ENCODE peak calls at places on chromosomes 11 and 22, in seven cellular contexts. O is heart right ventricle, X is pancreas, M is choroid plexus epithelial cell, G is GM20000, Z is H9, N is BJ. Q is an unnamed sample.

GRCh38 chr22:41699264-41700104 is at the start of gene MEI1:
- DNase-seq in O (peak; percentile 92), M (peak; percentile 79), Z (peak; percentile 85), X (peak; percentile 91), N (no peak), G (peak; percentile 96), Q (no peak)

GRCh38 chr11:36056160-36056751 is 112.4 kb downstream of the LDLRAD3 start:
- DNase-seq in M (peak; percentile 65), X (peak; percentile 45), N (no peak), Z (peak; percentile 65), O (no peak), G (peak; percentile 23), Q (peak; percentile 27)

GRCh38 chr11:19664896-19665548 is 47.6 kb upstream of the NAV2 start:
- DNase-seq in M (peak; percentile 50), G (no peak), X (no peak), N (no peak), O (no peak), Z (no peak), Q (no peak)

GRCh38 chr11:116112031-116112935 is 608.1 kb upstream of the CADM1 start:
- DNase-seq in N (no peak), X (no peak), O (no peak), G (no peak), Z (peak; percentile 15), M (no peak), Q (no peak)

GRCh38 chr22:44200855-44201550 is 20.3 kb downstream of the PARVG start:
- DNase-seq in O (no peak), M (no peak), X (no peak), G (no peak), Z (no peak), N (no peak), Q (no peak)

GRCh38 chr11:14974723-14975587 is 2.8 kb upstream of the CALCA start:
- DNase-seq in N (no peak), G (peak; percentile 59), X (peak; percentile 48), O (peak; percentile 26), Z (peak; percentile 84), M (peak; percentile 48), Q (no peak)

GRCh38 chr11:103619480-103619879 is 417.0 kb upstream of the DDI1 start:
- DNase-seq in Z (no peak), M (peak; percentile 37), O (no peak), N (no peak), G (no peak), X (no peak), Q (no peak)

GRCh38 chr11:62954478-62954877 is 30.3 kb downstream of the SLC22A6 start:
- DNase-seq in O (no peak), M (no peak), Z (no peak), N (no peak), X (no peak), G (no peak), Q (no peak)

GRCh38 chr22:37218771-37219411 is 6.6 kb upstream of the SSTR3 start:
- DNase-seq in N (no peak), O (no peak), M (no peak), X (no peak), Z (no peak), G (peak; percentile 84), Q (no peak)

GRCh38 chr22:37370306-37370979 is 56.8 kb downstream of the ELFN2 start:
- DNase-seq in G (no peak), N (no peak), O (peak; percentile 37), Z (no peak), M (no peak), X (no peak), Q (no peak)

GRCh38 chr22:38802671-38803121 is 8.8 kb upstream of the DNAL4 start:
- DNase-seq in M (peak; percentile 97), N (peak; percentile 93), X (no peak), Z (peak; percentile 43), O (peak; percentile 38), G (no peak), Q (no peak)

GRCh38 chr11:78081583-78081982 is 1.9 kb upstream of the NDUFC2 start:
- DNase-seq in M (no peak), Z (no peak), N (no peak), O (no peak), X (no peak), G (no peak), Q (no peak)

GRCh38 chr22:38935023-38935422 is 22.4 kb upstream of the APOBEC3A start:
- DNase-seq in G (no peak), N (no peak), O (peak; percentile 78), X (peak; percentile 98), M (no peak), Z (no peak), Q (no peak)

GRCh38 chr11:121106812-121107211 is 5.8 kb downstream of the TECTA start:
- DNase-seq in M (no peak), G (no peak), N (no peak), Z (no peak), X (no peak), O (no peak), Q (no peak)

GRCh38 chr11:19923631-19924030 is 211.0 kb downstream of the NAV2 start:
- DNase-seq in N (no peak), Z (no peak), G (no peak), X (no peak), M (no peak), O (no peak), Q (no peak)

GRCh38 chr11:64544616-64545296 is 46.3 kb upstream of the SLC22A12 start:
- DNase-seq in N (no peak), Z (no peak), M (no peak), O (no peak), X (no peak), G (no peak), Q (no peak)

GRCh38 chr22:46612341-46612903 is 7.8 kb upstream of the GRAMD4 start:
- DNase-seq in G (no peak), M (no peak), X (no peak), O (no peak), N (no peak), Z (no peak), Q (no peak)

GRCh38 chr22:22092101-22092500 is 109.5 kb upstream of the TOP3B start:
- DNase-seq in Z (no peak), X (no peak), M (no peak), G (no peak), O (no peak), N (no peak), Q (no peak)

GRCh38 chr11:2951235-2952110 is 22.3 kb upstream of the PHLDA2 start:
- DNase-seq in N (no peak), Z (no peak), O (no peak), G (no peak), X (no peak), M (peak; percentile 71), Q (no peak)

GRCh38 chr11:13354335-13354734 is 76.7 kb downstream of the BMAL1 start:
- DNase-seq in O (no peak), G (no peak), M (peak; percentile 59), N (no peak), Z (peak; percentile 70), X (no peak), Q (no peak)

GRCh38 chr11:63505857-63506528 is at the start of gene LGALS12:
- DNase-seq in Z (peak; percentile 56), X (no peak), N (no peak), G (peak; percentile 9), M (peak; percentile 58), O (no peak), Q (no peak)

GRCh38 chr22:32991353-32992115 is 66.6 kb downstream of the SYN3 start:
- DNase-seq in N (no peak), O (peak; percentile 52), Z (no peak), X (no peak), M (no peak), G (no peak), Q (no peak)

DNA sequence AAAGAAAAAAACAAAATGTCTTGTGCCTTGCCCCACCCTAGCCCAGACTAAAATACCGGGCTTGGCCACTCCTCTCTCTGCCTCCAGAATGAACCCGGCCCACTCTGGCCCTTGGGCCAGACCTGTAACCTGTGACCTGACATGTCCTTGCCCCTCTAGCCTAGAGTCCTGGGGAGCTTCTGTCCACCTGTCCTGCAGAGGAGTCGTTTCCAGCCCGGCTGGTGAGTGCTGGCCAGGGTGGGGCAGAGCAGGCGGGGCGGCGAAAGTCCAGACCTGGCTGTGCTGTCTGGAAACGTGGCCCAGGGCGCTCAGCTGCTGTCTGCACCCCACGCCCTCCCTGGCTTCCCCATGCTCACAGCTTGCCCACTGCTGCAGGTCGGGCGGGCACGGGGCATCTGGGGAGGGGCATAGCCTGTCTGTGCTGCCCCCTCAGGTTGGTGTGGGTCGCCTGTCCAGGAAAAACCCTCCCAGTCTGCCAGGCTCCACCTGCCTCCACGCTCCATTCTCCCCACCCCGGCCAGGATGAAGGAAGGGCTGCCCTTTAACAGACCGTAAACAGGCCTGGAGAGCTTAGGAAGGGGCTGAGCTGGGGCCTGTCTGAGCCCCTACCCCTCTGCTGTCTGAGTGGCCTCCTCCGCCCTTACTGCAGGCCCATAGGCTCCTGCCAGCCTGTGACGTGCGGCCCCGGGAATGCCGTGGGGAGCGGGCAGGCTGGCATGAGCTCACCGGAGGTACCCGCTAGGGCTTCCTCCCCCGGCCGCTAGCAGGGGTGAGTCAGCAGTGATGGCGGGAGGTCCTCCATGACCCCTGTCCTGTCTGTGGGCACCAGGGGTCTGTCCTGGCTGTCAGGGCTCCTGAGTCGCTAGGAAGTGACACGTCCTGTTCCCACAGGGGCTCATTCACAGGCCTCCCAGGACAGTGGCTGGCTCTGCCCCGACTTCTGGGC is 1.9 kb downstream of the CD151 start:
- DNase-seq in Z (peak; percentile 61), X (peak; percentile 97), N (no peak), O (peak; percentile 82), M (peak; percentile 38), G (no peak), Q (no peak)
- TF ChIP-seq CTCF in Z (no peak), X (no peak), N (no peak), O (no peak), M (no peak), G (no peak), Q (no peak)

GRCh38 chr22:49979587-49980264 is 19.2 kb downstream of the PIM3 start:
- DNase-seq in M (peak; percentile 68), G (no peak), Z (peak; percentile 44), O (no peak), N (no peak), X (peak; percentile 33), Q (no peak)
- TF ChIP-seq CTCF in M (peak; percentile 78), G (peak; percentile 42), Z (peak; percentile 87), O (peak; percentile 42), N (peak; percentile 66), X (peak; percentile 47), Q (peak; percentile 33)

GRCh38 chr11:80831374-80831773 is 1390.5 kb upstream of the TENM4 start:
- DNase-seq in N (no peak), O (no peak), G (no peak), Z (no peak), X (no peak), M (no peak), Q (no peak)
- TF ChIP-seq CTCF in N (no peak), O (no peak), G (no peak), Z (no peak), X (no peak), M (no peak), Q (no peak)

DNA sequence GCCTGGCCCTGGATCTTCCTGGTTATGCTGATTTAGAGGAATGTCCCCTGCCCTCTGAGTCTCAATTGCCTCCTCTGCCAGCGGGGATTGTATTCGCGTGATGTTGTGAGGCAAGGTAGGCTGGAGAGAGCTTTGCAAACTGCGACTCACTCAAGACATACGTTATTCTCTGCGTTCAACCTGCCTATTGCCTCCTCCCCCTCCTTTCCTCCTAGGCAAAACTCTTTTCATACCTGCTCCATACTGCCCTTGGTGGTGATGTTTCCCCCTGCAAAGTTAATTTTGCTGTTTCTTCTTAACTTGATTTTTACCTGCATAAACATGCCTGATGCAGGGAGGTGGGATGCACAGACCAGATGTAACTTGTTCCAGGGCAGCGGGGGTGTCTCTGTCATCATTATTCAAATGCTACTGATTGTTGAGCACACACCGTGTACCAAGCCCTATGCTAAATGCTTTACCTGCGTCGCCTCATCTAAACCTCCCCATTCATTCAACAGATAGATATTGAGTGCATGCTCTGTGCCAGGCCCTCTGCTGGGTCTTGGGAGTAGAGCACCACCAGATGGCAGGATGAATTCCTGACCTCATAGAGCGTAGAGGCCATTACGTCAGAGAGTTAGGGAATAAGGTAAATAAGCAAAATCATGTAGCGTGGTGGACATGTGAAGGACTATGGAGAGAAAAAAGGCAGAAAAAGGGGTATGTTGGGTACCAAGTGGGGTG is 29.0 kb downstream of the SGSM1 start:
- DNase-seq in M (peak; percentile 31), X (no peak), N (no peak), G (no peak), O (no peak), Z (peak; percentile 64), Q (no peak)
- TF ChIP-seq CTCF in M (peak; percentile 42), X (no peak), N (no peak), G (no peak), O (no peak), Z (peak; percentile 72), Q (peak; percentile 11)